ENCODE peak calls at places on chromosomes 6 and 20, in eight cellular contexts. O, C, Z, J, M, N, Q and U are unnamed samples.
A peak's percentile ranks its signal among the peaks of the same experiment; 100 is the strongest.

GRCh38 chr6:156774872-156775405 is 2.2 kb upstream of the ARID1B start:
- DNase-seq in M (peak; percentile 50), O (no peak), C (peak; percentile 30), N (no peak), J (no peak), Q (no peak), Z (peak; percentile 21), U (no peak)

GRCh38 chr6:105301756-105302616 is 100.9 kb downstream of the PREP start:
- DNase-seq in C (no peak), Z (no peak), J (no peak), N (no peak), Q (no peak), O (no peak), M (no peak), U (no peak)

GRCh38 chr6:14744212-14744556 is 501.7 kb upstream of the JARID2 start:
- DNase-seq in J (no peak), Q (no peak), N (no peak), M (no peak), C (no peak), Z (no peak), O (no peak), U (no peak)

GRCh38 chr6:57040011-57040410 is 6.5 kb upstream of the KIAA1586 start:
- DNase-seq in M (peak; percentile 17), J (no peak), Z (no peak), C (no peak), O (no peak), Q (peak; percentile 18), N (no peak), U (no peak)

GRCh38 chr6:51934098-51934497 is 153.3 kb downstream of the PKHD1 start:
- DNase-seq in O (no peak), N (no peak), J (no peak), C (no peak), Q (peak; percentile 1), M (peak; percentile 45), Z (no peak), U (peak; percentile 8)

GRCh38 chr6:74075323-74075722 is 379.3 kb downstream of the CD109 start:
- DNase-seq in Q (no peak), M (no peak), Z (peak; percentile 63), O (no peak), N (no peak), J (no peak), C (peak; percentile 70), U (no peak)

GRCh38 chr20:21511850-21512633 is 1.8 kb downstream of the NKX2-2 start:
- DNase-seq in Q (no peak), N (no peak), M (peak; percentile 74), C (no peak), O (no peak), Z (no peak), J (no peak), U (no peak)

GRCh38 chr6:33207569-33208088 is 671 bp upstream of the RING1 start:
- DNase-seq in Z (peak; percentile 61), C (no peak), Q (no peak), M (peak; percentile 74), J (peak; percentile 80), N (peak; percentile 48), O (peak; percentile 88), U (peak; percentile 53)

GRCh38 chr6:32445321-32445854 is 5.7 kb downstream of the HLA-DRA start:
- DNase-seq in J (no peak), C (no peak), M (no peak), Q (no peak), N (no peak), Z (no peak), O (no peak), U (no peak)

GRCh38 chr6:137768935-137769334 is 98.1 kb upstream of the TNFAIP3 start:
- DNase-seq in C (no peak), N (no peak), Q (no peak), O (no peak), Z (no peak), M (no peak), J (no peak), U (no peak)

GRCh38 chr6:112563368-112563767 is 216.2 kb downstream of the RFPL4B start:
- DNase-seq in N (peak; percentile 65), O (no peak), Q (no peak), J (peak; percentile 20), Z (peak; percentile 19), C (no peak), M (no peak), U (no peak)

GRCh38 chr6:113529191-113529590 is 328.0 kb upstream of the MARCKS start:
- DNase-seq in N (no peak), O (no peak), Z (peak; percentile 7), C (no peak), J (no peak), M (no peak), Q (no peak), U (no peak)

GRCh38 chr6:13710552-13711383 is 867 bp downstream of the RANBP9 start:
- DNase-seq in Z (no peak), Q (peak; percentile 46), O (peak; percentile 84), M (peak; percentile 67), N (no peak), J (peak; percentile 65), C (peak; percentile 29), U (peak; percentile 58)

GRCh38 chr6:167855825-167856425 is 29.2 kb downstream of the AFDN start:
- DNase-seq in J (peak; percentile 59), N (peak; percentile 97), C (no peak), O (no peak), Z (peak; percentile 88), M (no peak), Q (no peak), U (peak; percentile 7)

GRCh38 chr6:26304213-26305096 is 60.5 kb upstream of the BTN3A2 start:
- DNase-seq in Z (peak; percentile 87), N (peak; percentile 72), J (peak; percentile 65), Q (peak; percentile 75), O (no peak), C (peak; percentile 54), M (peak; percentile 40), U (no peak)

DNA sequence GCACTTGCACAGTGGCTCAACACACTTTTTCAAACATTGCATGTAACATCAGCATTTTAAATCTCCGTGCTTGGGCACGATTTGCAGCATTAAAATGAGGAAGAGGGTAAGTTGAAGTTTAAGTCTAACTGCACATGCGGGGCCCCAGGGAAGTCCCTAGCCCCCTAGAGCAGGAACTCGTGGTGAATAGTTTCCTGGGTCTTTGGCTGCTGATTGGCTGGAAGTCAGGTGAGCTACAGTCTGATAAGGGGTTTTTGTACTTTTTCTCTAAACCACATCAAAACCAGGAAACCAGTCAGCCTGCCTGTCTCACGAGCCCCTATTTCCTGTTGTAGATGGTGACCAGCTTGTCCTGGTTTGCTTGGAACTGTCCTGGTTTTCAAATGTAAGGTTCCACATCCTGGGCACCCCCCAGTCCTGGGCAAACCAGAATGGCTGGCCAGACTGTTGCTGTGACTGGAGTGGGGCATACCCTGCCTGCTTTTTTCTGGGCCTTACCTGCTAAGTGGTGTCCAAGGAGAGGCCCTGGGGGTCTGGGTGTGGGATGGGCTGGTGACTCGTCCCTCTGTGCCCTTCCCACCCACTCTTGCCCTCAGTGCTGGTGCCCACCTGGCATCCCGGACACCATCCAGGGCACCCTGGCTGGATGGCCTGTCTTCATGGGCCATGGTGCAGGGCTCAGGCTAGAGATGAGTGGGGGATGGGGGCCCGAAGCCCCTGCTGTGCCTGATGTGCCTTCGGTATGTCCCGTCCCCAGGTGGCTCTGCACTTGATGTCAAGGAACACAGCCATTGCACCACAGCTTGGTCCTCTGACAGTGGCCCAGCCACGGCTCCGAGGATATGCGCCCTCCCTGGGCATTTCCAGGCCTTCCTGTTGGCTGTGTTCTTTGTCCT is 31.8 kb downstream of the SUN5 start:
- DNase-seq in Q (peak; percentile 95), O (peak; percentile 61), Z (no peak), J (no peak), N (no peak), C (peak; percentile 30), M (no peak), U (no peak)
- H3K4me3 ChIP-seq in Q (peak overlapping the region; percentile 75), O (no peak overlapping the region), Z (no peak overlapping the region), J (no peak overlapping the region), N (no peak overlapping the region), C (no peak overlapping the region), M (no peak overlapping the region), U (no peak overlapping the region)

GRCh38 chr20:62554214-62554897 is 78.6 kb upstream of the GATA5 start:
- DNase-seq in Q (no peak), C (no peak), M (no peak), Z (no peak), J (no peak), N (no peak), O (no peak), U (no peak)

GRCh38 chr20:62553136-62553837 is 77.5 kb upstream of the GATA5 start:
- DNase-seq in Q (no peak), J (no peak), N (no peak), C (no peak), Z (no peak), M (no peak), O (no peak), U (no peak)

GRCh38 chr20:62554898-62555641 is 79.3 kb upstream of the GATA5 start:
- DNase-seq in O (no peak), Q (no peak), N (no peak), C (no peak), J (no peak), M (no peak), Z (no peak), U (no peak)

GRCh38 chr20:62552613-62553012 is 76.8 kb upstream of the GATA5 start:
- DNase-seq in Q (no peak), J (no peak), C (no peak), N (no peak), O (no peak), Z (no peak), M (no peak), U (no peak)

GRCh38 chr20:62553838-62554161 is 78.0 kb upstream of the GATA5 start:
- DNase-seq in N (no peak), J (no peak), M (no peak), O (no peak), Z (no peak), C (no peak), Q (no peak), U (no peak)
- H3K4me3 ChIP-seq in N (no peak overlapping the region), J (no peak overlapping the region), M (no peak overlapping the region), O (no peak overlapping the region), Z (no peak overlapping the region), C (no peak overlapping the region), Q (no peak overlapping the region), U (no peak overlapping the region)

GRCh38 chr6:31110825-31111582 is 1.4 kb downstream of the C6orf15 start:
- DNase-seq in J (peak; percentile 3), C (no peak), O (no peak), Z (no peak), Q (no peak), N (no peak), M (peak; percentile 40), U (no peak)
- H3K4me3 ChIP-seq in J (no peak overlapping the region), C (no peak overlapping the region), O (no peak overlapping the region), Z (no peak overlapping the region), Q (no peak overlapping the region), N (no peak overlapping the region), M (no peak overlapping the region), U (no peak overlapping the region)

GRCh38 chr20:17225891-17226409 is 890 bp upstream of the PCSK2 start:
- DNase-seq in O (peak; percentile 72), Q (no peak), M (peak; percentile 66), Z (no peak), J (peak; percentile 41), N (no peak), C (no peak), U (no peak)
- H3K4me3 ChIP-seq in O (peak overlapping the region; percentile 26), Q (no peak overlapping the region), M (peak overlapping the region; percentile 56), Z (no peak overlapping the region), J (peak overlapping the region; percentile 64), N (peak overlapping the region; percentile 30), C (no peak overlapping the region), U (no peak overlapping the region)